ENCODE peak calls at places on chromosomes 2 and 18, in four cellular contexts. E is mesothelial cell of epicardium, S is nephron progenitor cell, Z is progenitor cell of endocrine pancreas. D is an unnamed sample.
A peak's percentile ranks its signal among the peaks of the same experiment; 100 is the strongest.

GRCh38 chr2:106095478-106096392 is 98.4 kb downstream of the UXS1 start:
- DNase-seq in E (no peak), S (no peak), Z (no peak), D (no peak)

GRCh38 chr2:215966951-215967350 is 46.4 kb downstream of the MREG start:
- DNase-seq in E (no peak), S (no peak), Z (no peak), D (no peak)

GRCh38 chr2:36441065-36441625 is 85.6 kb downstream of the CRIM1 start:
- DNase-seq in E (no peak), S (no peak), Z (no peak), D (no peak)

GRCh38 chr2:36450466-36451196 is 95.1 kb downstream of the CRIM1 start:
- DNase-seq in E (no peak), S (no peak), Z (no peak), D (no peak)

GRCh38 chr2:68918497-68918896 is 34.2 kb downstream of the GKN2 start:
- DNase-seq in E (no peak), S (no peak), Z (no peak), D (no peak)

GRCh38 chr18:7514796-7515440 is 52.2 kb upstream of the PTPRM start:
- DNase-seq in E (no peak), S (no peak), Z (peak; percentile 10), D (peak; percentile 38)

GRCh38 chr2:236833501-236834186 is 252.0 kb upstream of the COPS8 start:
- DNase-seq in E (no peak), S (no peak), Z (no peak), D (no peak)

GRCh38 chr2:159064446-159065301 is 96.2 kb downstream of the TANC1 start:
- DNase-seq in E (no peak), S (no peak), Z (no peak), D (no peak)

GRCh38 chr2:98880266-98881152 is 55.5 kb downstream of the CRACDL start:
- DNase-seq in E (no peak), S (no peak), Z (no peak), D (no peak)

GRCh38 chr2:164523026-164523425 is 98.3 kb downstream of the GRB14 start:
- DNase-seq in E (no peak), S (no peak), Z (no peak), D (no peak)

GRCh38 chr18:77524909-77525308 is 275.3 kb downstream of the GALR1 start:
- DNase-seq in E (no peak), S (no peak), Z (no peak), D (no peak)

GRCh38 chr2:177314194-177314593 is 49.7 kb upstream of the NFE2L2 start:
- DNase-seq in E (no peak), S (no peak), Z (no peak), D (no peak)

GRCh38 chr2:129661942-129662341 is 317.5 kb upstream of the RAB6C start:
- DNase-seq in E (no peak), S (no peak), Z (no peak), D (no peak)

GRCh38 chr2:18824915-18825314 is 235.5 kb upstream of the NT5C1B start:
- DNase-seq in E (no peak), S (no peak), Z (no peak), D (no peak)

GRCh38 chr2:158411748-158412147 is 44.8 kb downstream of the CCDC148 start:
- DNase-seq in E (no peak), S (no peak), Z (no peak), D (no peak)

GRCh38 chr2:235834781-235835180 is 333.4 kb downstream of the GBX2 start:
- DNase-seq in E (no peak), S (no peak), Z (no peak), D (no peak)

DNA sequence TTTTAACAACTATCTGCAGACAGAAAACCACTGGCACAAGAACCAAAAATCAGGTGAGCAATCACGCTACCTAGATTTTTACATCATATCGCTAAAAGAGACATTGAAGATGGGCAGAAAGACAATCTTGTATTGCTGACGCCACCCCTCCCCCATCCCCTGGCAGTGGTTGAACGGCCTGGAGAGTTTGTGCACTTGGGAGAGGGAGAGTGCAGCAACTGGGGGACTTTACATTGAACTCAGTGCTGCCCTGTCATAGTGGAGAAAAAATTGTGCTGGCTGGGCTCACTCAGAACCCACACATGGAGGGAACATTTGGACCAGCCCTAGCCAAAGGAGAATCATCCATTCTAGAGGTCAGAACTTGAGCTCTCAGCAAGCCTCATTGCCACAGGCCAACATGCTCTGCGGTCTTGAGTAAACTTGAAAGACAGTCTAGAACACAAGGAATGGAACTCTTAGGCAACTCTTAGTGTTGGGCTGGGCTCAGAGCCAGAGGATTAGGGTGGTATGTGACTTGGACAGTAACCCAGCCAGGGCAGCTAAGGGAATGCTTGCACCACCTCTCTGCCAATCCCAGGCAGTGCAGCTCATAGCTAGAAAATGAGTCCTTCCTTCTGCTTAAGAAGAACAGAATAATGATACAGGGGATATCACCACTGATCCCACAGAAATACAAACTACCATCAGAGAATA is 220.0 kb upstream of the CYP26B1 start:
- DNase-seq in E (no peak), S (no peak), Z (no peak), D (peak; percentile 52)
- TF ChIP-seq CTCF in E (no peak), S (no peak), Z (no peak), D (peak; percentile 55)

GRCh38 chr2:31434911-31435310 is 20.4 kb upstream of the XDH start:
- DNase-seq in E (no peak), S (no peak), Z (no peak), D (no peak)
- TF ChIP-seq CTCF in E (no peak), S (no peak), Z (peak; percentile 11), D (peak; percentile 57)

GRCh38 chr2:26463252-26464207 is 14.4 kb downstream of the OTOF start:
- DNase-seq in E (no peak), S (no peak), Z (no peak), D (peak; percentile 68)

GRCh38 chr2:26464390-26465265 is 13.3 kb downstream of the OTOF start:
- DNase-seq in E (no peak), S (no peak), Z (no peak), D (no peak)

GRCh38 chr2:26462100-26462499 is 15.8 kb downstream of the OTOF start:
- DNase-seq in E (no peak), S (no peak), Z (no peak), D (no peak)

GRCh38 chr2:26461601-26462023 is 16.3 kb downstream of the OTOF start:
- DNase-seq in E (no peak), S (no peak), Z (no peak), D (peak; percentile 27)

GRCh38 chr2:26462511-26463251 is 15.2 kb downstream of the OTOF start:
- DNase-seq in E (no peak), S (peak; percentile 45), Z (no peak), D (peak; percentile 77)
- TF ChIP-seq CTCF in E (peak; percentile 28), S (peak; percentile 49), Z (peak; percentile 67), D (peak; percentile 77)

DNA sequence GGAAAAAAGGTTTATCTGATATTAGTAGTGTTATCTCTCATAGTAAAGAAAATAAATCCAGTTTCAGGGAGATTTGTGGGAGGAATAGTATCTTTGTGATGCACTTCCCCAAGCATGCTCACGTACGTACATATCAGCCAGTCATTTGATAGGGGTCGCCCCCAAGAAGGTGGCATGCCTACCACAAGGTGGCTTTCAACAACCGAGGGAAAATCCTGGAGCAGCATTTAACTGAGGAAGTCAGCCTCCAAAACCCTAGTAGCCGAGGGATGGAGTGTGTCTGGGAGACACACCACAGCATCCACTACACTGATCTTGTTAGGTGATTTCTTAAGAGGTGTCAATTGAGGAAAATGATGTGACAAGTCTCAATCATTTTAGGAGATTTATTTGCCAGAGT is 623.9 kb downstream of the NYAP2 start:
- DNase-seq in E (no peak), S (no peak), Z (no peak), D (peak; percentile 63)
- TF ChIP-seq CTCF in E (no peak), S (no peak), Z (peak; percentile 33), D (peak; percentile 65)

DNA sequence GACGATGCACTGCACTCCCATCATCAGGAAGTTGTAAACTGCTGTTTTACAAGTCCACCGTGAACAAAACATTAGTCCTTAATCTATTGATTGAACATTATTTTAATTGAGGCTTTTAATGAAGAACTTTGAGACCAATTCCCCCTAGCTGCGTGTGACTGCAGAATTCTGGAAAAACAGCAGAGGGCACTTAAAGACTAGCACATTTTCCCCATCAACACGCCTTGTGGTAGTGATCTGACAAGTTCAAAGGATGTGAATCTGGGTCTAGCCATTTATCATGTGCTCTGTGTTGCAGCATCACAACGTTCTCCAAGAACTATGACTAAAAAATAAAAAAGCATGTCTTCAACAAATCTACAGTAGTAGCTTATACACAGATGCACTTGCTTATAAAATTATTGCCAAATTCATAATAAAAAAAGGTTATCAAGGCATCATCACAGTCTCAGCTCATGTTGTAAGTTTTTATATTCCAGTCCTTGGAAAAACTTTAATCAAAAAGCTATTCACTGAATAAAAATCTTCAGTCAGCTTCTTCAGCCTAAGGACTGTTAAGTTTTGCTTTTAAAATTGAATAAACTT is 35.8 kb downstream of the SKOR2 start:
- DNase-seq in E (no peak), S (peak; percentile 18), Z (peak; percentile 19), D (no peak)
- TF ChIP-seq CTCF in E (peak; percentile 54), S (peak; percentile 69), Z (peak; percentile 86), D (peak; percentile 88)

DNA sequence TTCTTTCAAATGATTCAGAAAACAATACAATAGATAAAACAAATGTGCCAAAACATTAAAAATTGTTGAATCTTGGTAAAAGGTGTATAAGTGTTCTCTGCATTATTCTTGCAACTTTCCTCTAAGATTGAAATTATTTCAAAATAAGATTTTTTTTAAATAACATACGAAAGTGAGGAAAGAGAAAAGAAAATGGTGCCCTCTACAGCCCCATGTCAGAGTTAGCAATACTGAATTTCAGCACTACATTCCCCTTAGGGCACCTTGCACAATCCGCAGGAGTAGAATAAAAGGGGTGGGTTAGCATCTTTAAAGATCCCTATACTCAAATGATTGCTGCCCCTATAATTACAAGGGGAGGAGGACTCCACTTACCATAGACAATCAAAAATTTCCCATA is 433.7 kb downstream of the BCL11A start:
- DNase-seq in E (no peak), S (no peak), Z (no peak), D (no peak)
- TF ChIP-seq CTCF in E (no peak), S (no peak), Z (no peak), D (peak; percentile 53)

GRCh38 chr2:20374919-20375318 is 24.3 kb upstream of the PUM2 start:
- DNase-seq in E (no peak), S (peak; percentile 52), Z (no peak), D (no peak)

GRCh38 chr2:20377738-20378137 is 27.1 kb upstream of the PUM2 start:
- DNase-seq in E (no peak), S (no peak), Z (no peak), D (no peak)

GRCh38 chr2:20378341-20378740 is 27.7 kb upstream of the PUM2 start:
- DNase-seq in E (no peak), S (no peak), Z (no peak), D (no peak)

GRCh38 chr2:20381457-20381856 is 30.8 kb upstream of the PUM2 start:
- DNase-seq in E (no peak), S (no peak), Z (no peak), D (no peak)

GRCh38 chr2:20378891-20379519 is 28.4 kb upstream of the PUM2 start:
- DNase-seq in E (peak; percentile 75), S (peak; percentile 78), Z (peak; percentile 49), D (peak; percentile 85)
- TF ChIP-seq CTCF in E (no peak), S (peak; percentile 76), Z (peak; percentile 85), D (peak; percentile 87)

D was measured in H9.